ENCODE peak calls at places on chromosomes 13 and 19, in four cellular contexts. One of them, this sample, is unnamed.

GRCh38 chr13:20414475-20415287 is 111.0 kb downstream of the CRYL1 start:
- DNase-seq in CD8-positive, alpha-beta T cell: no peak
- DNase-seq in brain microvascular endothelial cell: no peak
- DNase-seq in heart left ventricle: no peak
- DNase-seq in this sample: no peak

GRCh38 chr13:24270639-24271131 is 38.7 kb upstream of the C1QTNF9 start:
- DNase-seq in heart left ventricle: peak
- DNase-seq in CD8-positive, alpha-beta T cell: peak
- DNase-seq in brain microvascular endothelial cell: peak
- DNase-seq in this sample: peak

GRCh38 chr19:2426661-2427322 is 594 bp downstream of the TIMM13 start:
- DNase-seq in CD8-positive, alpha-beta T cell: peak
- DNase-seq in heart left ventricle: peak
- DNase-seq in brain microvascular endothelial cell: peak
- DNase-seq in this sample: peak

GRCh38 chr13:71218960-71219359 is 648.0 kb downstream of the DACH1 start:
- DNase-seq in brain microvascular endothelial cell: no peak
- DNase-seq in CD8-positive, alpha-beta T cell: no peak
- DNase-seq in heart left ventricle: no peak
- DNase-seq in this sample: peak

GRCh38 chr13:97948041-97948440 is 5.4 kb upstream of the IPO5 start:
- DNase-seq in CD8-positive, alpha-beta T cell: no peak
- DNase-seq in heart left ventricle: no peak
- DNase-seq in brain microvascular endothelial cell: no peak
- DNase-seq in this sample: peak

GRCh38 chr13:113897161-113897560 is 33.3 kb upstream of the GAS6 start:
- DNase-seq in brain microvascular endothelial cell: peak
- DNase-seq in CD8-positive, alpha-beta T cell: no peak
- DNase-seq in heart left ventricle: no peak
- DNase-seq in this sample: peak

GRCh38 chr13:104809483-104809882 is 1726.0 kb downstream of the EFNB2 start:
- DNase-seq in heart left ventricle: no peak
- DNase-seq in CD8-positive, alpha-beta T cell: no peak
- DNase-seq in brain microvascular endothelial cell: peak
- DNase-seq in this sample: peak

GRCh38 chr13:36163303-36163702 is 32.1 kb upstream of the DCLK1 start:
- DNase-seq in brain microvascular endothelial cell: no peak
- DNase-seq in heart left ventricle: no peak
- DNase-seq in CD8-positive, alpha-beta T cell: no peak
- DNase-seq in this sample: no peak

GRCh38 chr13:74148437-74148836 is 14.2 kb upstream of the KLF12 start:
- DNase-seq in CD8-positive, alpha-beta T cell: no peak
- DNase-seq in heart left ventricle: no peak
- DNase-seq in brain microvascular endothelial cell: no peak
- DNase-seq in this sample: no peak

GRCh38 chr13:107678075-107678689 is 537.2 kb downstream of the LIG4 start:
- DNase-seq in heart left ventricle: no peak
- DNase-seq in brain microvascular endothelial cell: no peak
- DNase-seq in CD8-positive, alpha-beta T cell: no peak
- DNase-seq in this sample: peak

GRCh38 chr13:80363890-80364503 is 23.1 kb upstream of the SPRY2 start:
- DNase-seq in CD8-positive, alpha-beta T cell: no peak
- DNase-seq in heart left ventricle: no peak
- DNase-seq in brain microvascular endothelial cell: no peak
- DNase-seq in this sample: peak

GRCh38 chr13:71772376-71772775 is 94.6 kb downstream of the DACH1 start:
- DNase-seq in CD8-positive, alpha-beta T cell: no peak
- DNase-seq in brain microvascular endothelial cell: no peak
- DNase-seq in heart left ventricle: no peak
- DNase-seq in this sample: no peak

GRCh38 chr13:45826741-45827140 is 24.8 kb downstream of the SIAH3 start:
- DNase-seq in heart left ventricle: no peak
- DNase-seq in brain microvascular endothelial cell: no peak
- DNase-seq in CD8-positive, alpha-beta T cell: no peak
- DNase-seq in this sample: no peak

GRCh38 chr19:32599736-32600157 is 18.8 kb downstream of the PDCD5 start:
- DNase-seq in heart left ventricle: no peak
- DNase-seq in brain microvascular endothelial cell: peak
- DNase-seq in CD8-positive, alpha-beta T cell: peak
- DNase-seq in this sample: peak

GRCh38 chr19:11141937-11142527 is 13.6 kb downstream of the SPC24 start:
- DNase-seq in brain microvascular endothelial cell: no peak
- DNase-seq in CD8-positive, alpha-beta T cell: no peak
- DNase-seq in heart left ventricle: no peak
- DNase-seq in this sample: peak

GRCh38 chr19:18364826-18365528 is 21.0 kb upstream of the GDF15 start:
- DNase-seq in brain microvascular endothelial cell: peak
- DNase-seq in CD8-positive, alpha-beta T cell: no peak
- DNase-seq in heart left ventricle: peak
- DNase-seq in this sample: peak

GRCh38 chr13:21133077-21133476 is 43.3 kb downstream of the SKA3 start:
- DNase-seq in brain microvascular endothelial cell: no peak
- DNase-seq in CD8-positive, alpha-beta T cell: no peak
- DNase-seq in heart left ventricle: no peak
- DNase-seq in this sample: no peak

GRCh38 chr19:31339405-31339804 is 9.8 kb downstream of the TSHZ3 start:
- DNase-seq in CD8-positive, alpha-beta T cell: no peak
- DNase-seq in brain microvascular endothelial cell: no peak
- DNase-seq in heart left ventricle: no peak
- DNase-seq in this sample: no peak

DNA sequence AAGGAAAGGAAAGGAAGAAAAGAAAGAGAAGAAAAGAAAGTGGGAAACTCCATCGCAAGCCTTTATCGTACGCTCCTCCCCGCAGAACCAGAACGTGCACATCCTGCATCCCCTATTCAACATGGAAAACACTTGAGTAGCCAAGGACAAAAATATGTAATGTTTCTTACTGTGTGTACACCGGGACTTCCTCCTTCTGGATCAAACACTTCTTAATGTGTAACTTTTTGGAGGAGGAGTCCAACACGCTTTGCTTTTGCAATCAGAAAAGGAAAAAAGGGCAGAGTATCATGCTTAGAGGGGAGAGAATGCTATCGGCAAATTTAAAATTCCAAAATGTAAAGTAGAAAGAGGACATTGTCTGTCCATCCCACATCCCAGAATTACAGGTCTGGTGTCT is 7.8 kb upstream of the SHFL start:
- DNase-seq in CD8-positive, alpha-beta T cell: no peak
- DNase-seq in brain microvascular endothelial cell: no peak
- DNase-seq in heart left ventricle: no peak
- DNase-seq in this sample: no peak
- TF ChIP-seq CTCF in CD8-positive, alpha-beta T cell: no peak
- TF ChIP-seq CTCF in brain microvascular endothelial cell: no peak
- TF ChIP-seq CTCF in heart left ventricle: no peak
- TF ChIP-seq CTCF in this sample: no peak

GRCh38 chr19:1364070-1364719 is 19.5 kb upstream of the NDUFS7 start:
- DNase-seq in heart left ventricle: no peak
- DNase-seq in brain microvascular endothelial cell: no peak
- DNase-seq in CD8-positive, alpha-beta T cell: peak
- DNase-seq in this sample: no peak
- TF ChIP-seq CTCF in heart left ventricle: no peak
- TF ChIP-seq CTCF in brain microvascular endothelial cell: peak
- TF ChIP-seq CTCF in CD8-positive, alpha-beta T cell: peak
- TF ChIP-seq CTCF in this sample: no peak

DNA sequence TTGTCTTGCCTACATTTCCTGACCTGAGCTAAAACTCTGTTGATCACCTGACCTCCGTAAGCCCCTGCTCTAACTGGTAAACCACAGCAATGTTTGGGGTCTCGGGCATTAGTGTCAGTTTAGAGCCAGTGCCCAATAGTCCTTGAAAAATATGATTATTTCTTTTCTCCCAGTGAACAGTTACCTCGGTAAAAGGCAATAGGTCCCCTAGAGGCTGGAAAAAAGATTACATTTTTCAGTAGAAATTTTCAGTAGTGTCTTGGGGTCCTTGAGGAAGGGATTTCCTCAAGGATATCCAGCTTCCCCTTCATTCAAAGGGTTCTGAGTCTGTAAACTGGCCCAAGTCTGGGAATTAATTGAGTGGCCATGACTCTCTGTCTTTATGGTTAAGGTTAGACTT is 177.5 kb downstream of the SLC7A1 start:
- DNase-seq in CD8-positive, alpha-beta T cell: no peak
- DNase-seq in brain microvascular endothelial cell: no peak
- DNase-seq in heart left ventricle: no peak
- DNase-seq in this sample: no peak
- TF ChIP-seq CTCF in CD8-positive, alpha-beta T cell: no peak
- TF ChIP-seq CTCF in brain microvascular endothelial cell: peak
- TF ChIP-seq CTCF in heart left ventricle: no peak
- TF ChIP-seq CTCF in this sample: no peak

GRCh38 chr13:43159007-43159406 is 135.6 kb downstream of the DNAJC15 start:
- DNase-seq in heart left ventricle: no peak
- DNase-seq in CD8-positive, alpha-beta T cell: no peak
- DNase-seq in brain microvascular endothelial cell: peak
- DNase-seq in this sample: peak
- TF ChIP-seq CTCF in heart left ventricle: no peak
- TF ChIP-seq CTCF in CD8-positive, alpha-beta T cell: no peak
- TF ChIP-seq CTCF in brain microvascular endothelial cell: peak
- TF ChIP-seq CTCF in this sample: no peak

GRCh38 chr13:41273806-41274441 is 10.5 kb upstream of the MTRF1 start:
- DNase-seq in heart left ventricle: no peak
- DNase-seq in brain microvascular endothelial cell: no peak
- DNase-seq in CD8-positive, alpha-beta T cell: no peak
- DNase-seq in this sample: no peak

GRCh38 chr13:41263261-41263971 is at the start of gene MTRF1:
- DNase-seq in heart left ventricle: peak
- DNase-seq in CD8-positive, alpha-beta T cell: peak
- DNase-seq in brain microvascular endothelial cell: peak
- DNase-seq in this sample: peak

GRCh38 chr13:41267106-41267505 is 3.7 kb upstream of the MTRF1 start:
- DNase-seq in CD8-positive, alpha-beta T cell: no peak
- DNase-seq in heart left ventricle: no peak
- DNase-seq in brain microvascular endothelial cell: no peak
- DNase-seq in this sample: no peak

GRCh38 chr13:41271456-41272285 is 8.3 kb upstream of the MTRF1 start:
- DNase-seq in heart left ventricle: no peak
- DNase-seq in CD8-positive, alpha-beta T cell: peak
- DNase-seq in brain microvascular endothelial cell: no peak
- DNase-seq in this sample: no peak

DNA sequence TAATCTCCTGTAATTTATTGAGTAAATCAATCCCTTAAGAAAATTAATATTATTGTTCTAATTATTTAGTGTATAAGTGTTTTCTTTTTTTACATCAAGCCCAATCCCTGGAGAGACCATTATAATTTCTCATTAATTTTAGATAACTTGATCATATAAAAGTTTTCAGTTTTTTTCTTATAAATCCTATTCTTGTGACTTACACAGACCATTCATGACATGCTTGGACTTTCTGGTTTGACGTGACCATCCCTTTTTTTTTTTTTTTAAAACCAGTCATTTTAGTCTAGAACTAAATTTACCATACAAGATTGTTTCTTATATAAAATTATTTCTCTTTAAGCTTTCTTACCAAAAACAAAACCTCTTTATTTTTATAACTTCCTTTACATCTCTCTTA is 5.4 kb upstream of the MTRF1 start:
- DNase-seq in CD8-positive, alpha-beta T cell: no peak
- DNase-seq in brain microvascular endothelial cell: peak
- DNase-seq in heart left ventricle: no peak
- DNase-seq in this sample: peak
- TF ChIP-seq CTCF in CD8-positive, alpha-beta T cell: no peak
- TF ChIP-seq CTCF in brain microvascular endothelial cell: no peak
- TF ChIP-seq CTCF in heart left ventricle: no peak
- TF ChIP-seq CTCF in this sample: no peak

GRCh38 chr19:15629003-15629880 is 11.5 kb upstream of the CYP4F3 start:
- DNase-seq in CD8-positive, alpha-beta T cell: peak
- DNase-seq in heart left ventricle: peak
- DNase-seq in brain microvascular endothelial cell: peak
- DNase-seq in this sample: peak

GRCh38 chr19:15633122-15633521 is 7.6 kb upstream of the CYP4F3 start:
- DNase-seq in CD8-positive, alpha-beta T cell: no peak
- DNase-seq in heart left ventricle: no peak
- DNase-seq in brain microvascular endothelial cell: no peak
- DNase-seq in this sample: no peak

GRCh38 chr19:15623711-15624318 is 8.8 kb downstream of the CYP4F8 start:
- DNase-seq in heart left ventricle: no peak
- DNase-seq in CD8-positive, alpha-beta T cell: no peak
- DNase-seq in brain microvascular endothelial cell: no peak
- DNase-seq in this sample: no peak

GRCh38 chr19:15631817-15632216 is 8.9 kb upstream of the CYP4F3 start:
- DNase-seq in brain microvascular endothelial cell: no peak
- DNase-seq in heart left ventricle: no peak
- DNase-seq in CD8-positive, alpha-beta T cell: peak
- DNase-seq in this sample: peak

DNA sequence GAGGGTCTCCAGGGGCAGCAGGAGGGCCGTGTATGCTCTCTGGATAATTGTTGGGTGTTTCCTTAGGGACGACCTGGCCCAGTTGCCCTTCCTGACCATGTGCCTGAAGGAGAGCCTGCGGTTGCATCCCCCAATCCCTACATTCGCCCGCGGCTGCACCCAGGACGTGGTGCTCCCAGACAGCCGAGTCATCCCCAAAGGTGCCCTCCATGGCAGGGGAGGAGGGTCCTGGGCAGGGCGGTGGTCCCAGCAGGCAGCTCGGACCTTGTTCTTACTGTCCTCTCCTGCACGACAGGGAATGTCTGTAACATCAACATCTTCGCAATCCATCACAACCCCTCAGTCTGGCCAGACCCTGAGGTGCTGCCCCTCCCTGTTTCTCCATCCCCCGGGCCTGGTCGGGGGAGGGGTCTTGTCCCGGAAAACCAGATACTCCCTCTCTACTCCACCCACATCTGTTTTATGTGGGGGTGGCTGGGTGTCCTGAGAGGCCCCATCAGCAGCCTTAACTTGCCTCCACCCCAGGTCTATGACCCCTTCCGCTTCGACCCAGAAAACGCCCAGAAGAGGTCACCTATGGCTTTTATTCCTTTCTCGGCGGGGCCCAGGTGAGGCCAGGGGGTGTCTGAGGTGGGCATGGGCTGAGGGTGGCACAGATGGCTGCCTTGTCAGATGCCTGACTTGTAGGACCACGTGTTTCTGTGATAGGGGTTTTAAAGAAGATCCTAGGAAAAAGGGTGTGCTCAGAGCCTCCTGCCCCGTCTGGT is 12.3 kb upstream of the CYP4F3 start:
- DNase-seq in brain microvascular endothelial cell: no peak
- DNase-seq in CD8-positive, alpha-beta T cell: no peak
- DNase-seq in heart left ventricle: no peak
- DNase-seq in this sample: no peak
- TF ChIP-seq CTCF in brain microvascular endothelial cell: no peak
- TF ChIP-seq CTCF in CD8-positive, alpha-beta T cell: no peak
- TF ChIP-seq CTCF in heart left ventricle: no peak
- TF ChIP-seq CTCF in this sample: no peak